ENCODE peak calls at places on chromosome 19, in eight cellular contexts. T is NCI-H446; B is effector memory CD4-positive, alpha-beta T cell; M is T-helper 1 cell; N is LHCN-M2; Q is H54; I is EL; U is neural progenitor cell. Z is an unnamed sample.

GRCh38 chr19:39602224-39602623 is at the start of gene LGALS13:
- DNase-seq in Q (no peak), N (no peak), B (no peak), U (no peak), M (no peak), I (no peak), T (no peak), Z (no peak)

GRCh38 chr19:9801976-9802375 is 16.9 kb downstream of the FBXL12 start:
- DNase-seq in T (no peak), I (no peak), Q (no peak), U (no peak), N (no peak), B (no peak), M (no peak), Z (no peak)

GRCh38 chr19:51211833-51212232 is 13.0 kb upstream of the CD33 start:
- DNase-seq in B (no peak), N (no peak), M (no peak), T (no peak), U (no peak), Q (no peak), I (no peak), Z (no peak)

GRCh38 chr19:4272894-4273293 is 6.2 kb upstream of the SHD start:
- DNase-seq in N (no peak), T (no peak), U (no peak), M (no peak), Q (no peak), B (no peak), I (no peak), Z (no peak)

GRCh38 chr19:39152066-39152465 is 26.5 kb downstream of the PAK4 start:
- DNase-seq in Q (no peak), I (no peak), N (no peak), U (no peak), T (no peak), B (no peak), M (no peak), Z (no peak)

GRCh38 chr19:19488041-19488874 is 27.1 kb downstream of the TSSK6 start:
- DNase-seq in B (no peak), U (peak), T (no peak), N (no peak), I (no peak), Q (no peak), M (no peak), Z (no peak)

GRCh38 chr19:18291590-18292459 is 10.4 kb upstream of the JUND start:
- DNase-seq in U (peak), N (no peak), I (peak), Q (peak), B (peak), M (peak), T (peak), Z (peak)

GRCh38 chr19:10112037-10112751 is 701 bp downstream of the P2RY11 start:
- DNase-seq in U (no peak), Q (no peak), I (peak), T (no peak), N (no peak), M (peak), B (peak), Z (peak)

GRCh38 chr19:32581704-32582164 is 744 bp downstream of the PDCD5 start:
- DNase-seq in T (peak), M (peak), I (peak), U (peak), N (peak), B (no peak), Q (peak), Z (no peak)

Z was measured in effector memory CD8-positive, alpha-beta T cell.